ENCODE peak calls at places on chromosomes 6 and 20, in ten cellular contexts. M is adrenal gland; Z is ELR; K is activated naive CD4-positive, alpha-beta T cell treated with anti-CD3 and anti-CD28 coated beads, Interleukin-2, amount 50 U/mL, for 16 hours; Y is endothelial cell; F is cardiac muscle cell; J is sciatic nerve; U is ascending aorta; S is skeletal muscle cell; D is cardiac fibroblast. A is an unnamed sample.

GRCh38 chr6:125197795-125198269 is 44.3 kb downstream of the TPD52L1 start:
- DNase-seq in F (peak; percentile 78), D (peak; percentile 76), K (no peak), J (peak; percentile 78), Y (peak; percentile 13), U (peak; percentile 89), Z (peak; percentile 18), M (peak; percentile 93), S (peak; percentile 60), A (peak; percentile 48)

GRCh38 chr6:67594366-67594765 is 1040.7 kb upstream of the ADGRB3 start:
- DNase-seq in M (no peak), Y (no peak), J (no peak), K (no peak), D (peak; percentile 35), U (no peak), Z (no peak), F (peak; percentile 18), S (no peak), A (no peak)

GRCh38 chr6:99424761-99425646 is at the start of gene PNISR:
- DNase-seq in J (peak; percentile 91), D (peak; percentile 99), F (peak; percentile 99), U (peak; percentile 97), Z (peak; percentile 99), K (peak; percentile 85), S (peak; percentile 98), M (peak; percentile 95), Y (peak; percentile 82), A (peak; percentile 99)

GRCh38 chr6:14010275-14010674 is 85.5 kb downstream of the RNF182 start:
- DNase-seq in M (no peak), D (no peak), S (no peak), Z (no peak), U (no peak), F (no peak), K (no peak), J (no peak), Y (no peak), A (no peak)

GRCh38 chr20:44809380-44810060 is 826 bp downstream of the RIMS4 start:
- DNase-seq in K (no peak), D (no peak), Z (no peak), S (no peak), Y (no peak), J (no peak), U (no peak), M (no peak), F (no peak), A (no peak)

GRCh38 chr6:89413006-89413400 is 930 bp upstream of the RRAGD start:
- DNase-seq in K (no peak), U (no peak), Z (no peak), S (no peak), M (no peak), Y (no peak), J (no peak), D (no peak), F (no peak), A (no peak)

GRCh38 chr6:27593200-27593818 is 120.4 kb upstream of the ZNF184 start:
- DNase-seq in K (no peak), U (no peak), J (no peak), S (no peak), Y (no peak), D (no peak), Z (peak; percentile 37), F (no peak), M (no peak), A (no peak)

GRCh38 chr20:37518606-37519507 is 2.2 kb upstream of the NNAT start:
- DNase-seq in D (peak; percentile 30), J (no peak), Z (no peak), F (no peak), S (no peak), U (peak; percentile 64), Y (peak; percentile 57), M (no peak), K (no peak), A (no peak)

GRCh38 chr6:137224890-137225198 is 5.7 kb upstream of the IFNGR1 start:
- DNase-seq in D (no peak), Z (no peak), U (no peak), S (no peak), F (no peak), M (no peak), Y (no peak), K (no peak), J (no peak), A (peak; percentile 92)

GRCh38 chr6:79833264-79833663 is 114.1 kb downstream of the ELOVL4 start:
- DNase-seq in U (no peak), S (no peak), K (no peak), J (no peak), D (no peak), F (peak; percentile 7), M (no peak), Z (no peak), Y (no peak), A (no peak)

GRCh38 chr6:153208706-153209105 is 77.6 kb upstream of the RGS17 start:
- DNase-seq in J (no peak), K (no peak), Z (no peak), F (peak; percentile 10), D (no peak), S (no peak), Y (no peak), M (no peak), U (no peak), A (no peak)

GRCh38 chr6:42147138-42147562 is 4.7 kb upstream of the C6orf132 start:
- DNase-seq in S (no peak), J (no peak), Z (no peak), U (no peak), D (no peak), K (no peak), Y (no peak), M (no peak), F (no peak), A (no peak)

GRCh38 chr6:54085047-54085446 is 26.2 kb upstream of the MLIP start:
- DNase-seq in D (no peak), S (no peak), K (no peak), Y (no peak), J (no peak), U (no peak), F (no peak), M (no peak), Z (no peak), A (no peak)

GRCh38 chr6:35919827-35920751 is 809 bp downstream of the SRPK1 start:
- DNase-seq in M (peak; percentile 11), Y (peak; percentile 51), K (peak; percentile 53), U (no peak), S (no peak), J (no peak), D (peak; percentile 58), Z (peak; percentile 85), F (peak; percentile 59), A (peak; percentile 80)

GRCh38 chr6:4809999-4810918 is 34.1 kb downstream of the CDYL start:
- DNase-seq in Y (no peak), Z (peak; percentile 73), F (peak; percentile 43), D (peak; percentile 65), J (no peak), U (no peak), S (peak; percentile 70), M (no peak), K (no peak), A (no peak)

GRCh38 chr6:13234130-13234529 is 94.2 kb downstream of the TBC1D7 start:
- DNase-seq in D (no peak), S (no peak), M (no peak), J (no peak), U (no peak), F (no peak), K (no peak), Z (peak; percentile 88), Y (no peak), A (no peak)

GRCh38 chr20:709421-709820 is 33.8 kb upstream of the SCRT2 start:
- DNase-seq in U (no peak), F (peak; percentile 8), K (no peak), J (peak; percentile 56), Y (no peak), M (peak; percentile 37), Z (no peak), S (no peak), D (no peak), A (peak; percentile 77)

GRCh38 chr20:34141293-34141692 is 29.2 kb upstream of the EIF2S2 start:
- DNase-seq in M (no peak), D (no peak), K (no peak), Y (no peak), J (no peak), U (no peak), F (no peak), S (no peak), Z (no peak), A (no peak)

GRCh38 chr6:158797331-158798202 is 21.6 kb downstream of the EZR start:
- DNase-seq in K (no peak), S (no peak), F (peak; percentile 92), J (no peak), M (no peak), Z (no peak), U (no peak), Y (no peak), D (peak; percentile 86), A (peak; percentile 40)

GRCh38 chr6:53269827-53270226 is 78.9 kb downstream of the ELOVL5 start:
- DNase-seq in D (no peak), J (no peak), U (no peak), Z (no peak), M (no peak), Y (no peak), K (no peak), S (no peak), F (no peak), A (no peak)

GRCh38 chr20:57080796-57081195 is 185.6 kb downstream of the BMP7 start:
- DNase-seq in U (no peak), Z (peak; percentile 93), M (no peak), S (no peak), D (no peak), Y (no peak), K (no peak), J (no peak), F (no peak), A (no peak)

GRCh38 chr6:55704421-55704820 is 125.4 kb upstream of the HMGCLL1 start:
- DNase-seq in M (no peak), Z (peak; percentile 81), U (no peak), J (no peak), S (no peak), F (peak; percentile 40), Y (no peak), D (peak; percentile 10), K (no peak), A (no peak)

GRCh38 chr6:158232445-158233213 is 64.5 kb downstream of the GTF2H5 start:
- DNase-seq in Y (peak; percentile 45), J (peak; percentile 71), F (peak; percentile 77), D (peak; percentile 77), Z (peak; percentile 75), S (peak; percentile 26), U (peak; percentile 72), K (peak; percentile 56), M (peak; percentile 64), A (peak; percentile 77)

GRCh38 chr6:11460001-11460668 is 77.4 kb upstream of the TMEM170B start:
- DNase-seq in F (peak; percentile 56), K (no peak), J (no peak), D (peak; percentile 25), S (no peak), U (no peak), Y (no peak), M (no peak), Z (peak; percentile 33), A (peak; percentile 61)

GRCh38 chr6:85298553-85298952 is 151.3 kb upstream of the NT5E start:
- DNase-seq in S (no peak), F (no peak), Z (no peak), D (no peak), Y (no peak), K (no peak), M (no peak), U (no peak), J (no peak), A (no peak)

GRCh38 chr20:63223121-63223825 is 7.3 kb upstream of the YTHDF1 start:
- DNase-seq in Z (peak; percentile 66), F (peak; percentile 43), D (peak; percentile 48), S (no peak), K (peak; percentile 48), J (no peak), U (no peak), Y (peak; percentile 57), M (peak; percentile 35), A (peak; percentile 62)

GRCh38 chr20:47574616-47575401 is 73.1 kb downstream of the NCOA3 start:
- DNase-seq in K (no peak), Z (peak; percentile 55), Y (no peak), F (peak; percentile 47), S (no peak), M (peak; percentile 31), D (peak; percentile 40), U (no peak), J (no peak), A (peak; percentile 51)

GRCh38 chr6:105691971-105692370 is 289.1 kb upstream of the PREP start:
- DNase-seq in Z (no peak), D (no peak), Y (no peak), M (no peak), U (no peak), K (no peak), S (no peak), J (no peak), F (no peak), A (no peak)

A was measured in OCI-M1.